ENCODE peak calls at places on chromosomes 12 and 14, in nine cellular contexts. U is GM23338; M is HuH-7.5; S is Ammon's horn; X is kidney tubule cell; D is HT-29; I is activated T-cell treated with anti-CD3 and anti-CD28 coated beads for 24 hours; B is ELF-1; T is activated CD4-positive, alpha-beta T cell treated with anti-CD3 and anti-CD28 coated beads for 24 hours. C is an unnamed sample.

GRCh38 chr14:99363616-99364290 is 91.8 kb upstream of the BCL11B start:
- DNase-seq in U (peak; percentile 44), M (no peak), S (no peak), X (no peak), D (no peak), I (no peak), B (peak; percentile 64), T (no peak), C (no peak)

GRCh38 chr14:95256776-95257060 is 63.0 kb downstream of the CLMN start:
- DNase-seq in U (no peak), M (no peak), S (no peak), X (no peak), D (no peak), I (no peak), B (no peak), T (no peak), C (no peak)

GRCh38 chr12:79706156-79706555 is 15.4 kb upstream of the PAWR start:
- DNase-seq in U (no peak), M (no peak), S (no peak), X (peak; percentile 37), D (no peak), I (no peak), B (no peak), T (no peak), C (no peak)

GRCh38 chr12:74915718-74916117 is 293.9 kb downstream of the KCNC2 start:
- DNase-seq in U (no peak), M (no peak), S (no peak), X (no peak), D (no peak), I (no peak), B (no peak), T (no peak), C (no peak)

GRCh38 chr12:92365836-92366235 is 220.2 kb upstream of the BTG1 start:
- DNase-seq in U (no peak), M (no peak), S (no peak), X (no peak), D (no peak), I (no peak), B (no peak), T (no peak), C (no peak)

GRCh38 chr12:90090929-90091651 is 382.5 kb upstream of the ATP2B1 start:
- DNase-seq in U (no peak), M (no peak), S (no peak), X (peak; percentile 95), D (peak; percentile 41), I (no peak), B (peak; percentile 71), T (no peak), C (peak; percentile 55)

GRCh38 chr12:30447061-30447750 is 248.5 kb downstream of the IPO8 start:
- DNase-seq in U (no peak), M (no peak), S (no peak), X (peak; percentile 6), D (no peak), I (no peak), B (no peak), T (no peak), C (no peak)

GRCh38 chr14:92719890-92720323 is 28.5 kb downstream of the LGMN start:
- DNase-seq in U (no peak), M (no peak), S (peak; percentile 18), X (no peak), D (peak; percentile 78), I (no peak), B (no peak), T (no peak), C (no peak)

GRCh38 chr12:43292699-43293098 is 259.3 kb downstream of the ADAMTS20 start:
- DNase-seq in U (no peak), M (no peak), S (no peak), X (peak; percentile 55), D (no peak), I (no peak), B (no peak), T (no peak), C (no peak)

GRCh38 chr14:74579447-74580274 is 32.4 kb downstream of the LTBP2 start:
- DNase-seq in U (no peak), M (no peak), S (no peak), X (peak; percentile 74), D (no peak), I (peak; percentile 33), B (no peak), T (peak; percentile 9), C (no peak)

C was measured in lung.